ENCODE peak calls at places on chromosome 4, in five cellular contexts. One of them, this sample, is unnamed.

GRCh38 chr4:6562931-6563901 is 11.8 kb upstream of the MAN2B2 start:
- DNase-seq in GM23338: peak; percentile 66
- DNase-seq in esophagus muscularis mucosa: no peak
- DNase-seq in type B pancreatic cell: no peak
- DNase-seq in GM10248: no peak
- DNase-seq in this sample: peak; percentile 60

GRCh38 chr4:28167411-28167810 is 1306.8 kb downstream of the STIM2 start:
- DNase-seq in GM23338: no peak
- DNase-seq in esophagus muscularis mucosa: no peak
- DNase-seq in type B pancreatic cell: no peak
- DNase-seq in GM10248: no peak
- DNase-seq in this sample: no peak

GRCh38 chr4:28369504-28369903 is 1508.9 kb downstream of the STIM2 start:
- DNase-seq in GM23338: no peak
- DNase-seq in esophagus muscularis mucosa: no peak
- DNase-seq in type B pancreatic cell: no peak
- DNase-seq in GM10248: no peak
- DNase-seq in this sample: no peak

GRCh38 chr4:24872720-24873119 is 40.1 kb downstream of the CCDC149 start:
- DNase-seq in GM23338: no peak
- DNase-seq in esophagus muscularis mucosa: no peak
- DNase-seq in type B pancreatic cell: no peak
- DNase-seq in GM10248: no peak
- DNase-seq in this sample: no peak

GRCh38 chr4:153114771-153115321 is 89.4 kb upstream of the TRIM2 start:
- DNase-seq in GM23338: no peak
- DNase-seq in esophagus muscularis mucosa: no peak
- DNase-seq in type B pancreatic cell: no peak
- DNase-seq in GM10248: no peak
- DNase-seq in this sample: no peak

GRCh38 chr4:39970559-39971270 is 7.0 kb downstream of the PDS5A start:
- DNase-seq in GM23338: peak; percentile 55
- DNase-seq in esophagus muscularis mucosa: no peak
- DNase-seq in type B pancreatic cell: no peak
- DNase-seq in GM10248: no peak
- DNase-seq in this sample: peak; percentile 50

GRCh38 chr4:143240920-143241319 is 56.2 kb downstream of the USP38 start:
- DNase-seq in GM23338: no peak
- DNase-seq in esophagus muscularis mucosa: no peak
- DNase-seq in type B pancreatic cell: no peak
- DNase-seq in GM10248: no peak
- DNase-seq in this sample: no peak

GRCh38 chr4:620851-621261 is 4.5 kb upstream of the PDE6B start:
- DNase-seq in GM23338: no peak
- DNase-seq in esophagus muscularis mucosa: no peak
- DNase-seq in type B pancreatic cell: peak; percentile 61
- DNase-seq in GM10248: no peak
- DNase-seq in this sample: no peak

GRCh38 chr4:23312686-23313085 is 577.2 kb downstream of the PPARGC1A start:
- DNase-seq in GM23338: no peak
- DNase-seq in esophagus muscularis mucosa: no peak
- DNase-seq in type B pancreatic cell: no peak
- DNase-seq in GM10248: no peak
- DNase-seq in this sample: no peak

GRCh38 chr4:7698586-7698985 is 241.1 kb downstream of the AFAP1 start:
- DNase-seq in GM23338: peak; percentile 33
- DNase-seq in esophagus muscularis mucosa: no peak
- DNase-seq in type B pancreatic cell: no peak
- DNase-seq in GM10248: no peak
- DNase-seq in this sample: peak; percentile 32

GRCh38 chr4:82419451-82419850 is 10.8 kb downstream of the HNRNPDL start:
- DNase-seq in GM23338: no peak
- DNase-seq in esophagus muscularis mucosa: no peak
- DNase-seq in type B pancreatic cell: no peak
- DNase-seq in GM10248: no peak
- DNase-seq in this sample: no peak

GRCh38 chr4:5206391-5206790 is 155.1 kb downstream of the STK32B start:
- DNase-seq in GM23338: no peak
- DNase-seq in esophagus muscularis mucosa: no peak
- DNase-seq in type B pancreatic cell: no peak
- DNase-seq in GM10248: no peak
- DNase-seq in this sample: no peak

GRCh38 chr4:142698541-142698940 is 147.6 kb downstream of the INPP4B start:
- DNase-seq in GM23338: no peak
- DNase-seq in esophagus muscularis mucosa: no peak
- DNase-seq in type B pancreatic cell: no peak
- DNase-seq in GM10248: no peak
- DNase-seq in this sample: no peak

GRCh38 chr4:161222889-161223288 is 940.9 kb downstream of the FSTL5 start:
- DNase-seq in GM23338: no peak
- DNase-seq in esophagus muscularis mucosa: no peak
- DNase-seq in type B pancreatic cell: no peak
- DNase-seq in GM10248: no peak
- DNase-seq in this sample: no peak

DNA sequence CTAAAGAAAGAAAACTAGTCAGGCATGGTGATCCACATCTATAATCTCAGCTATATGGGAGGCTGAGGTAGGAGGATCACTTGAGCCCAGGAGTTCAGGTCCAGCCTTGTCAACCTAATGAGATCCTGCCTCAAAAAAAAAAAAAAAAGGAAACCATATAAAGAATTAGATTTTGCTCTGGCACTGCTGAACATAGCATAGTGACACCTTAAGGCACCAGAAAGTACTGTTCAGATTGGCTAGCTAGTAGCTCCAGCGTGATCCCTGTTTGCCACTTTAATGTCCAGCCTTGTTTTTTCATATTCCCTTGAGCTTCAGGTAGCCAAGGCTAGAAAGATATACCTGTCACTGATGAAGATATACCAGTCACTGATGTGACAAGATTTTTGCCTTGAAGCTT is 34.1 kb downstream of the EXOC1 start:
- DNase-seq in GM23338: peak; percentile 36
- DNase-seq in esophagus muscularis mucosa: no peak
- DNase-seq in type B pancreatic cell: no peak
- DNase-seq in GM10248: no peak
- DNase-seq in this sample: no peak
- TF ChIP-seq CTCF in GM23338: peak; percentile 33
- TF ChIP-seq CTCF in esophagus muscularis mucosa: no peak
- TF ChIP-seq CTCF in type B pancreatic cell: no peak
- TF ChIP-seq CTCF in GM10248: no peak
- TF ChIP-seq CTCF in this sample: no peak

GRCh38 chr4:187006189-187006618 is 282.5 kb upstream of the FAT1 start:
- DNase-seq in GM23338: no peak
- DNase-seq in esophagus muscularis mucosa: no peak
- DNase-seq in type B pancreatic cell: no peak
- DNase-seq in GM10248: no peak
- DNase-seq in this sample: no peak

GRCh38 chr4:186999676-187000075 is 276.0 kb upstream of the FAT1 start:
- DNase-seq in GM23338: no peak
- DNase-seq in esophagus muscularis mucosa: no peak
- DNase-seq in type B pancreatic cell: no peak
- DNase-seq in GM10248: no peak
- DNase-seq in this sample: no peak

GRCh38 chr4:187004628-187005027 is 281.0 kb upstream of the FAT1 start:
- DNase-seq in GM23338: no peak
- DNase-seq in esophagus muscularis mucosa: no peak
- DNase-seq in type B pancreatic cell: no peak
- DNase-seq in GM10248: no peak
- DNase-seq in this sample: no peak

DNA sequence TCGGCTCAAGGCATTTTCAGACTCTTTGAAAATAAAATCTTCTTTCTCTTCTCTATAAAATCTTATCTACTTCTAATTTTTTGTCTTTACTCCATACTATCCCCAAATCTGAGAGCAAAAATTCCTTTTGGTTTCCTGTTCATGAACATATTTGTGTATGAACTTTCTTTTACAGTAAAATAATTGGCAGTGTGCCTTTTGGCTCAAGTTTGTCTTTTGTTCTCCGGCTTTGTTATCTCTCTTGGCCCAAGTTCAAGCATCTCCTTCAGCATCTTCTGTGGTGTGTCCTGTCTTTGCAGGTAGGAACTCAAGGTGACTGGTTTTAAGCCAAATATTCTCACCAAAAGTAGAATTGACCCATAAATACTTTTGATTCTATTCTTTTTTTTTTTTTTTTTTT is 276.6 kb upstream of the FAT1 start:
- DNase-seq in GM23338: no peak
- DNase-seq in esophagus muscularis mucosa: no peak
- DNase-seq in type B pancreatic cell: no peak
- DNase-seq in GM10248: no peak
- DNase-seq in this sample: no peak
- TF ChIP-seq CTCF in GM23338: no peak
- TF ChIP-seq CTCF in esophagus muscularis mucosa: no peak
- TF ChIP-seq CTCF in type B pancreatic cell: no peak
- TF ChIP-seq CTCF in GM10248: no peak
- TF ChIP-seq CTCF in this sample: no peak

GRCh38 chr4:189500970-189501369 is 439.7 kb upstream of the FRG1 start:
- DNase-seq in GM23338: no peak
- DNase-seq in esophagus muscularis mucosa: no peak
- DNase-seq in type B pancreatic cell: no peak
- DNase-seq in GM10248: no peak
- DNase-seq in this sample: no peak
- TF ChIP-seq CTCF in GM23338: no peak
- TF ChIP-seq CTCF in esophagus muscularis mucosa: no peak
- TF ChIP-seq CTCF in type B pancreatic cell: no peak
- TF ChIP-seq CTCF in GM10248: no peak
- TF ChIP-seq CTCF in this sample: no peak

GRCh38 chr4:123816970-123817688 is 420.5 kb downstream of the SPRY1 start:
- DNase-seq in GM23338: no peak
- DNase-seq in esophagus muscularis mucosa: no peak
- DNase-seq in type B pancreatic cell: no peak
- DNase-seq in GM10248: no peak
- DNase-seq in this sample: no peak
- TF ChIP-seq CTCF in GM23338: no peak
- TF ChIP-seq CTCF in esophagus muscularis mucosa: no peak
- TF ChIP-seq CTCF in type B pancreatic cell: no peak
- TF ChIP-seq CTCF in GM10248: no peak
- TF ChIP-seq CTCF in this sample: no peak